ENCODE peak calls at places on chromosomes 16 and 17, in four cellular contexts. A is GM12878, R is K562, Q is HepG2. I is an unnamed sample.

GRCh38 chr17:48153711-48154642 is 46.4 kb downstream of the SNX11 start:
- DNase-seq in A (no peak), Q (peak; percentile 68), R (peak; percentile 70), I (peak; percentile 52)

GRCh38 chr17:48498168-48498840 is 32.5 kb downstream of the HOXB1 start:
- DNase-seq in Q (no peak), R (no peak), A (no peak), I (no peak)

GRCh38 chr17:42423766-42424165 is 710 bp upstream of the CAVIN1 start:
- DNase-seq in Q (no peak), R (no peak), A (no peak), I (no peak)

GRCh38 chr17:61387511-61388305 is 11.9 kb upstream of the TBX2 start:
- DNase-seq in Q (no peak), R (no peak), A (no peak), I (no peak)

GRCh38 chr16:751152-752007 is 9.2 kb upstream of the MSLN start:
- DNase-seq in Q (no peak), A (no peak), R (no peak), I (no peak)

GRCh38 chr16:19861811-19862327 is 22.8 kb downstream of the GPRC5B start:
- DNase-seq in R (no peak), A (no peak), Q (no peak), I (no peak)

GRCh38 chr17:60601443-60602384 is 1.7 kb downstream of the PPM1D start:
- DNase-seq in R (peak; percentile 78), A (peak; percentile 40), Q (peak; percentile 88), I (peak; percentile 92)

GRCh38 chr17:55263565-55264272 is 1.0 kb upstream of the HLF start:
- DNase-seq in R (no peak), Q (no peak), A (no peak), I (no peak)

GRCh38 chr17:31413081-31413799 is 21.8 kb downstream of the RAB11FIP4 start:
- DNase-seq in A (no peak), Q (no peak), R (no peak), I (no peak)

GRCh38 chr16:1745181-1745899 is 26.0 kb downstream of the NME3 start:
- DNase-seq in A (no peak), Q (no peak), R (no peak), I (no peak)

GRCh38 chr16:4641876-4642275 is 17.2 kb downstream of the MGRN1 start:
- DNase-seq in Q (no peak), A (no peak), R (no peak), I (no peak)

GRCh38 chr16:84049403-84050060 is 6.9 kb upstream of the SLC38A8 start:
- DNase-seq in R (no peak), A (no peak), Q (no peak), I (no peak)

GRCh38 chr17:48486557-48486956 is 44.3 kb downstream of the HOXB1 start:
- DNase-seq in Q (no peak), R (peak; percentile 51), A (no peak), I (no peak)

GRCh38 chr16:84922351-84923135 is 88.8 kb downstream of the ZDHHC7 start:
- DNase-seq in A (no peak), R (peak; percentile 41), Q (peak; percentile 38), I (peak; percentile 64)

GRCh38 chr16:89257281-89257731 is 39.8 kb downstream of the ZNF778 start:
- DNase-seq in R (no peak), A (no peak), Q (no peak), I (peak; percentile 11)

GRCh38 chr17:38879878-38880727 is 10.2 kb downstream of the LASP1 start:
- DNase-seq in Q (no peak), R (no peak), A (no peak), I (peak; percentile 68)

GRCh38 chr16:54121539-54122295 is 164.9 kb downstream of the IRX3 start:
- DNase-seq in Q (no peak), R (no peak), A (no peak), I (no peak)

GRCh38 chr17:77619326-77619725 is 339.2 kb upstream of the TNRC6C start:
- DNase-seq in Q (no peak), R (no peak), A (no peak), I (no peak)

GRCh38 chr16:4511441-4512082 is 27.0 kb downstream of the CDIP1 start:
- DNase-seq in Q (peak; percentile 60), A (no peak), R (peak; percentile 46), I (peak; percentile 61)

GRCh38 chr17:28982191-28982793 is 23.5 kb downstream of the SEZ6 start:
- DNase-seq in R (no peak), A (peak; percentile 64), Q (peak; percentile 18), I (peak; percentile 75)

GRCh38 chr17:43905985-43906852 is 1.1 kb downstream of the MPP2 start:
- DNase-seq in A (no peak), Q (peak; percentile 47), R (peak; percentile 31), I (no peak)

GRCh38 chr17:67289174-67289876 is 44.3 kb upstream of the HELZ start:
- DNase-seq in A (no peak), R (no peak), Q (no peak), I (peak; percentile 85)

GRCh38 chr17:3890893-3891219 is 2.0 kb downstream of the CAMKK1 start:
- DNase-seq in A (no peak), R (no peak), Q (no peak), I (no peak)

GRCh38 chr17:51355314-51356083 is 95.2 kb downstream of the UTP18 start:
- DNase-seq in Q (no peak), A (no peak), R (no peak), I (no peak)

GRCh38 chr16:53925011-53925410 is 221.1 kb downstream of the FTO start:
- DNase-seq in Q (peak; percentile 74), R (no peak), A (no peak), I (no peak)

GRCh38 chr17:49404906-49405305 is 9.8 kb downstream of the PHB1 start:
- DNase-seq in R (no peak), Q (no peak), A (no peak), I (no peak)

GRCh38 chr17:21209511-21210175 is 4.3 kb downstream of the TMEM11 start:
- DNase-seq in Q (no peak), A (no peak), R (no peak), I (no peak)

GRCh38 chr17:7856081-7856791 is 1.1 kb downstream of the NAA38 start:
- DNase-seq in R (peak; percentile 19), A (no peak), Q (no peak), I (peak; percentile 79)

GRCh38 chr17:42428141-42428944 is 5.3 kb upstream of the CAVIN1 start:
- DNase-seq in A (no peak), R (no peak), Q (peak; percentile 91), I (peak; percentile 85)

GRCh38 chr16:30700491-30700890 is 1.5 kb downstream of the SRCAP start:
- DNase-seq in R (peak; percentile 64), Q (no peak), A (no peak), I (no peak)

GRCh38 chr16:2386990-2387389 is 42.3 kb upstream of the CCNF start:
- DNase-seq in A (no peak), Q (peak; percentile 28), R (no peak), I (no peak)

GRCh38 chr17:65173284-65173793 is 36.2 kb downstream of the RGS9 start:
- DNase-seq in Q (no peak), R (peak; percentile 91), A (no peak), I (peak; percentile 54)

GRCh38 chr17:68701046-68701445 is 99.9 kb upstream of the FAM20A start:
- DNase-seq in Q (no peak), R (no peak), A (no peak), I (no peak)

GRCh38 chr16:50831751-50832150 is 89.9 kb downstream of the CYLD start:
- DNase-seq in R (no peak), Q (no peak), A (no peak), I (no peak)

GRCh38 chr17:35889818-35890773 is 9.9 kb upstream of the CCL5 start:
- DNase-seq in R (no peak), Q (no peak), A (no peak), I (peak; percentile 52)
- TF ChIP-seq MYC in R (no peak), Q (no peak), A (no peak), I (no peak)

GRCh38 chr16:67442581-67443255 is 11.8 kb downstream of the HSD11B2 start:
- DNase-seq in Q (no peak), R (no peak), A (no peak), I (no peak)

GRCh38 chr16:67445126-67445426 is 14.2 kb downstream of the HSD11B2 start:
- DNase-seq in R (no peak), Q (no peak), A (no peak), I (no peak)

GRCh38 chr16:67444259-67445125 is 13.6 kb downstream of the HSD11B2 start:
- DNase-seq in A (no peak), Q (no peak), R (no peak), I (no peak)

GRCh38 chr16:67441907-67442306 is 11.0 kb downstream of the HSD11B2 start:
- DNase-seq in Q (no peak), A (no peak), R (no peak), I (no peak)

DNA sequence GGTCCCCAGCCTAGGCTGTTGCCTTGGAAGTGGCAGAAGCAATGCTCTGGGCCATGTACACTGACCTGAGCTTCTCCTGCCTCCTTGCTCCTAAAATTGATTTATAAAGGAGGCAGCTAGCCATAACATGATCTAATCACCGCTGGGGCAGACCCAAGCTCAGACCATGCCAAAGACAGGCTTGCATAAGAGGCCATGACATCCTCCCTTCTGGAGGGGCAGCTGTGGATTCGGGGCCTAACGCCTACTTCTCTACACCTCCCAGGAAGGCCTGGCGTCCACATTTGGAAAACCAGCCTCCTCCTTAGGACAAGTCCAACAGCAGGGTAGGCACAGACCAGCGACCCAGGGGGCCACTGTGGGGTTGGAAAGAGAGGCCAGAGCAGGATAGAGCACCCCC is 12.4 kb downstream of the HSD11B2 start:
- DNase-seq in Q (no peak), A (no peak), R (no peak), I (no peak)
- TF ChIP-seq POLR2AphosphoS5 in Q (no peak), A (no peak), R (no peak), I (no peak)

GRCh38 chr17:15108992-15109391 is 156.1 kb downstream of the PMP22 start:
- DNase-seq in A (no peak), R (no peak), Q (no peak), I (no peak)
- TF ChIP-seq MYC in A (no peak), R (no peak), Q (no peak), I (no peak)

DNA sequence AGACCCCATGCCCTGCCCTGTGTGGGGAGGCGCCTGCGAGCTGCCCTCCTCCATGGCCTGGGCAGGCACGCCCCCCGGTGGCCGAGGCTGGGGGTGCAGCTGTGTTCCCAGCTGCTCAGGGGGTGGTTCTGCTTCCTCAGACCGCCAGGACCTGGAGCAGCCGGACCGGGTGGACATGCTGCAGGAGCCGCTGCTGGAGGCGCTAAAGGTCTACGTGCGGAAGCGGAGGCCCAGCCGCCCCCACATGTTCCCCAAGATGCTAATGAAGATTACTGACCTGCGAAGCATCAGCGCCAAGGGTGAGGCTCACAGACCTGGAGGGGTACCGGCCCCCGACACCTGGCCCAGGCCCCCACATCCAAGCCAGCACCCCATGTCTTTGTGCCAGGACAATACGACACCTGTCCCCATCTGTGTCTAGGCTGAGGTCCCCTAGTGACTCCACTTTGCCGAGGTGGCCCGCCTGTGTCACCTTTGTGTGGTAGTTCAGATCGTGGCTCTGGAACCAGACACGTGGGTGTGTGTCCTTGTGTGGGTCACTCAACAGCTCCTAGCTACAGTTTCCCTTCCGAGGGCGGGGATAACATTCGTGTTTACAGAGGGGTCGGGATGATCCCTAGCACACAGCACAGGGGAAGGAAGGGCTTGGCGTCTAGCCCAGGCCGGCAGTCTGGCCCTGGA is 9.3 kb downstream of the GJD3 start:
- DNase-seq in R (peak; percentile 88), Q (peak; percentile 58), A (no peak), I (peak; percentile 72)
- TF ChIP-seq POLR2AphosphoS5 in R (no peak), Q (no peak), A (no peak), I (no peak)